ENCODE peak calls at places on chromosomes 5 and 9, in nine cellular contexts. R, O, K, X, F, M, Y, D and E are unnamed samples.

GRCh38 chr5:64854855-64855254 is 86.1 kb downstream of the CWC27 start:
- DNase-seq in R (no peak), O (no peak), K (no peak), X (no peak), F (no peak), M (no peak), Y (no peak), D (no peak), E (no peak)

GRCh38 chr5:142508630-142509425 is 177.1 kb downstream of the FGF1 start:
- DNase-seq in R (no peak), O (no peak), K (no peak), X (no peak), F (no peak), M (no peak), Y (no peak), D (no peak), E (no peak)

GRCh38 chr5:17087035-17087434 is 130.4 kb upstream of the BASP1 start:
- DNase-seq in R (no peak), O (no peak), K (no peak), X (no peak), F (no peak), M (no peak), Y (no peak), D (no peak), E (no peak)

GRCh38 chr5:51731641-51732040 is 348.4 kb downstream of the ISL1 start:
- DNase-seq in R (no peak), O (no peak), K (no peak), X (no peak), F (peak), M (no peak), Y (no peak), D (no peak), E (no peak)

GRCh38 chr5:159764283-159764927 is 151.9 kb upstream of the ADRA1B start:
- DNase-seq in R (no peak), O (no peak), K (no peak), X (no peak), F (peak), M (peak), Y (no peak), D (no peak), E (no peak)

GRCh38 chr9:4035809-4036208 is 264.1 kb downstream of the GLIS3 start:
- DNase-seq in R (no peak), O (no peak), K (no peak), X (no peak), F (no peak), M (no peak), Y (no peak), D (no peak), E (no peak)

GRCh38 chr9:90169490-90169889 is 473.1 kb downstream of the DIRAS2 start:
- DNase-seq in R (no peak), O (no peak), K (peak), X (no peak), F (no peak), M (no peak), Y (no peak), D (no peak), E (no peak)

GRCh38 chr5:150656191-150657132 is 4.6 kb upstream of the MYOZ3 start:
- DNase-seq in R (peak), O (peak), K (peak), X (peak), F (peak), M (peak), Y (peak), D (peak), E (peak)

GRCh38 chr9:14347408-14348224 is 33.7 kb upstream of the NFIB start:
- DNase-seq in R (no peak), O (no peak), K (peak), X (peak), F (peak), M (peak), Y (no peak), D (peak), E (no peak)

GRCh38 chr9:131654857-131655577 is 84.9 kb downstream of the RAPGEF1 start:
- DNase-seq in R (no peak), O (no peak), K (peak), X (peak), F (no peak), M (no peak), Y (no peak), D (no peak), E (no peak)

GRCh38 chr5:128537306-128537998 is 593 bp downstream of the FBN2 start:
- DNase-seq in R (no peak), O (no peak), K (no peak), X (no peak), F (peak), M (peak), Y (no peak), D (no peak), E (no peak)

GRCh38 chr9:99401826-99402225 is 179.7 kb downstream of the SEC61B start:
- DNase-seq in R (no peak), O (no peak), K (no peak), X (no peak), F (no peak), M (no peak), Y (no peak), D (no peak), E (no peak)

GRCh38 chr5:175037820-175038219 is 313.4 kb downstream of the MSX2 start:
- DNase-seq in R (no peak), O (no peak), K (no peak), X (no peak), F (no peak), M (no peak), Y (no peak), D (no peak), E (no peak)

GRCh38 chr5:168947212-168947868 is 353.6 kb downstream of the SLIT3 start:
- DNase-seq in R (no peak), O (peak), K (no peak), X (no peak), F (peak), M (peak), Y (peak), D (peak), E (no peak)

GRCh38 chr5:106874974-106875373 is 795.8 kb downstream of the EFNA5 start:
- DNase-seq in R (no peak), O (no peak), K (no peak), X (no peak), F (no peak), M (no peak), Y (no peak), D (no peak), E (no peak)

GRCh38 chr5:106522296-106522695 is 1148.4 kb downstream of the EFNA5 start:
- DNase-seq in R (no peak), O (no peak), K (no peak), X (no peak), F (peak), M (no peak), Y (no peak), D (no peak), E (no peak)